ENCODE peak calls at places on chromosomes 2 and 18, in four cellular contexts. D is caudate nucleus, N is AG10803, K is mammary epithelial cell. G is an unnamed sample.

GRCh38 chr2:126674075-126674744 is 18.3 kb downstream of the GYPC start:
- DNase-seq in D (no peak), N (no peak), K (no peak), G (no peak)

GRCh38 chr2:97740590-97741182 is 27.3 kb downstream of the ZAP70 start:
- DNase-seq in D (no peak), N (no peak), K (no peak), G (peak; percentile 31)

GRCh38 chr18:62611395-62612241 is 88.8 kb downstream of the ZCCHC2 start:
- DNase-seq in D (peak; percentile 67), N (no peak), K (no peak), G (no peak)

GRCh38 chr2:171522804-171523338 is 597 bp downstream of the CYBRD1 start:
- DNase-seq in D (no peak), N (no peak), K (peak; percentile 32), G (peak; percentile 30)

GRCh38 chr2:190360965-190361364 is 17.6 kb downstream of the INPP1 start:
- DNase-seq in D (no peak), N (no peak), K (no peak), G (no peak)

GRCh38 chr2:201621293-201621999 is 21.9 kb downstream of the TMEM237 start:
- DNase-seq in D (no peak), N (no peak), K (no peak), G (no peak)

GRCh38 chr2:45450633-45451032 is 160.4 kb downstream of the SRBD1 start:
- DNase-seq in D (no peak), N (no peak), K (no peak), G (no peak)

GRCh38 chr2:240960309-240960962 is 38.0 kb upstream of the SNED1 start:
- DNase-seq in D (no peak), N (no peak), K (no peak), G (no peak)

GRCh38 chr2:233061591-233062446 is 1.7 kb downstream of the INPP5D start:
- DNase-seq in D (no peak), N (no peak), K (no peak), G (no peak)

GRCh38 chr2:187408926-187409325 is 39.1 kb downstream of the CALCRL start:
- DNase-seq in D (no peak), N (no peak), K (no peak), G (no peak)

GRCh38 chr2:69469375-69469774 is 32.1 kb upstream of the NFU1 start:
- DNase-seq in D (no peak), N (no peak), K (no peak), G (peak; percentile 27)

GRCh38 chr2:129849559-129850160 is 129.8 kb upstream of the RAB6C start:
- DNase-seq in D (no peak), N (peak; percentile 74), K (peak; percentile 50), G (peak; percentile 74)

GRCh38 chr2:166197446-166197845 is 69.6 kb upstream of the SCN1A start:
- DNase-seq in D (no peak), N (peak; percentile 9), K (no peak), G (peak; percentile 79)

GRCh38 chr2:105376789-105377231 is 22.0 kb downstream of the FHL2 start:
- DNase-seq in D (no peak), N (peak; percentile 64), K (peak; percentile 56), G (peak; percentile 62)

GRCh38 chr2:37652199-37652640 is 19.2 kb downstream of the CDC42EP3 start:
- DNase-seq in D (no peak), N (peak; percentile 87), K (peak; percentile 98), G (peak; percentile 99)

GRCh38 chr2:88503771-88504170 is 51.3 kb upstream of the FOXI3 start:
- DNase-seq in D (no peak), N (no peak), K (no peak), G (no peak)

GRCh38 chr2:110735366-110735765 is 3.0 kb downstream of the ACOXL start:
- DNase-seq in D (no peak), N (no peak), K (no peak), G (no peak)

GRCh38 chr2:28390857-28391563 is 1.6 kb upstream of the FOSL2 start:
- DNase-seq in D (no peak), N (peak; percentile 91), K (peak; percentile 77), G (peak; percentile 78)

GRCh38 chr2:47485751-47486300 is 82.9 kb downstream of the MSH2 start:
- DNase-seq in D (no peak), N (peak; percentile 75), K (no peak), G (no peak)

GRCh38 chr2:38178556-38179419 is 102.8 kb upstream of the CYP1B1 start:
- DNase-seq in D (no peak), N (peak; percentile 96), K (peak; percentile 60), G (peak; percentile 50)

GRCh38 chr2:28833740-28834139 is 23.1 kb downstream of the SPDYA start:
- DNase-seq in D (no peak), N (no peak), K (no peak), G (no peak)